ENCODE peak calls at places on chromosomes 2 and 18, in eight cellular contexts. Z, G, S, H, X, M, Q and R are unnamed samples.

GRCh38 chr2:109533823-109534222 is 79.9 kb downstream of the SEPTIN10 start:
- DNase-seq in Q (no peak), S (no peak), X (no peak), G (no peak), H (no peak), Z (no peak), M (no peak), R (no peak)

GRCh38 chr2:121648611-121649401 is 456 bp downstream of the CLASP1 start:
- DNase-seq in G (peak), H (no peak), Z (no peak), X (no peak), S (peak), M (peak), Q (peak), R (peak)

GRCh38 chr2:170950221-170950737 is 21.2 kb downstream of the GORASP2 start:
- DNase-seq in X (no peak), G (no peak), S (no peak), Z (no peak), M (no peak), Q (no peak), H (no peak), R (no peak)

GRCh38 chr2:184416514-184416913 is 181.8 kb upstream of the ZNF804A start:
- DNase-seq in Z (no peak), H (no peak), X (no peak), G (no peak), S (no peak), Q (no peak), M (no peak), R (no peak)

GRCh38 chr2:43273477-43273876 is 47.1 kb upstream of the ZFP36L2 start:
- DNase-seq in X (no peak), Z (no peak), Q (no peak), M (no peak), S (no peak), G (no peak), H (no peak), R (peak)

GRCh38 chr2:213084261-213084660 is 67.2 kb downstream of the IKZF2 start:
- DNase-seq in Q (no peak), S (no peak), Z (no peak), H (no peak), G (no peak), M (no peak), X (no peak), R (no peak)

GRCh38 chr2:23944527-23944926 is 4.3 kb downstream of the UBXN2A start:
- DNase-seq in Q (peak), S (no peak), Z (no peak), M (peak), H (no peak), G (no peak), X (no peak), R (no peak)

GRCh38 chr2:16900405-16901025 is 234.9 kb upstream of the CYRIA start:
- DNase-seq in M (no peak), X (no peak), H (no peak), S (peak), Q (no peak), G (no peak), Z (peak), R (no peak)

GRCh38 chr2:42770288-42771131 is 6.6 kb upstream of the OXER1 start:
- DNase-seq in X (no peak), S (peak), Q (no peak), Z (peak), H (no peak), G (no peak), M (peak), R (no peak)

GRCh38 chr2:177171418-177171865 is 41.2 kb upstream of the HNRNPA3 start:
- DNase-seq in H (no peak), Z (no peak), M (peak), Q (no peak), X (no peak), S (no peak), G (no peak), R (no peak)

GRCh38 chr2:105521176-105521575 is 122.3 kb upstream of the FHL2 start:
- DNase-seq in S (peak), H (peak), G (no peak), Q (no peak), X (no peak), M (peak), Z (no peak), R (no peak)

GRCh38 chr2:33372940-33373553 is 103.4 kb upstream of the RASGRP3 start:
- DNase-seq in Z (peak), M (peak), H (peak), Q (no peak), X (no peak), S (peak), G (no peak), R (no peak)

GRCh38 chr2:219596954-219597551 is 604 bp upstream of the STK11IP start:
- DNase-seq in S (peak), G (no peak), X (no peak), M (peak), H (no peak), Q (no peak), Z (no peak), R (peak)

GRCh38 chr2:50290718-50291117 is 741.2 kb downstream of the NRXN1 start:
- DNase-seq in Q (no peak), X (no peak), S (no peak), G (no peak), Z (no peak), M (no peak), H (no peak), R (no peak)

GRCh38 chr18:12592597-12593127 is 65.2 kb downstream of the SPIRE1 start:
- DNase-seq in Q (no peak), X (no peak), M (no peak), Z (no peak), S (no peak), H (no peak), G (no peak), R (no peak)

GRCh38 chr18:46868171-46868921 is 49.0 kb downstream of the PIAS2 start:
- DNase-seq in X (no peak), Q (no peak), H (no peak), M (no peak), G (no peak), Z (no peak), S (no peak), R (no peak)

GRCh38 chr18:50706199-50706598 is 113.6 kb downstream of the MRO start:
- DNase-seq in G (no peak), X (no peak), S (no peak), Z (no peak), Q (no peak), M (no peak), H (peak), R (no peak)

GRCh38 chr2:157572725-157573124 is 55.9 kb downstream of the ACVR1C start:
- DNase-seq in M (no peak), X (no peak), Q (no peak), S (peak), G (no peak), Z (peak), H (peak), R (no peak)

GRCh38 chr18:47772374-47773248 is 157.8 kb downstream of the SMAD2 start:
- DNase-seq in M (peak), Q (no peak), S (peak), H (peak), X (no peak), G (peak), Z (peak), R (peak)

GRCh38 chr2:66428986-66429612 is 5.8 kb upstream of the MEIS1 start:
- DNase-seq in S (peak), G (no peak), X (no peak), M (peak), H (peak), Z (peak), Q (no peak), R (peak)